ENCODE peak calls at places on chromosomes 7 and 10, in seven cellular contexts. S is pancreas, F is HFF-Myc, W is astrocyte of the spinal cord, R is AG04450, K is lower lobe of right lung, G is heart left ventricle. A is an unnamed sample.

GRCh38 chr7:49714182-49714581 is 59.3 kb upstream of the VWC2 start:
- DNase-seq in S (peak), F (no peak), W (no peak), R (no peak), K (no peak), G (peak), A (no peak)

GRCh38 chr7:132783824-132784223 is 207.6 kb upstream of the PLXNA4 start:
- DNase-seq in S (no peak), F (peak), W (peak), R (peak), K (no peak), G (no peak), A (peak)

GRCh38 chr10:13206546-13207443 is 27.4 kb downstream of the UCMA start:
- DNase-seq in S (no peak), F (peak), W (peak), R (peak), K (no peak), G (no peak), A (peak)

GRCh38 chr10:73779539-73780197 is 2.2 kb upstream of the CHCHD1 start:
- DNase-seq in S (no peak), F (no peak), W (no peak), R (no peak), K (no peak), G (no peak), A (no peak)

GRCh38 chr10:133141963-133142350 is 18.1 kb upstream of the KNDC1 start:
- DNase-seq in S (no peak), F (no peak), W (no peak), R (no peak), K (peak), G (peak), A (no peak)

GRCh38 chr10:89164080-89164479 is 43.0 kb downstream of the CH25H start:
- DNase-seq in S (no peak), F (no peak), W (no peak), R (no peak), K (no peak), G (no peak), A (no peak)

GRCh38 chr10:133537551-133538545 is 10.7 kb downstream of the CYP2E1 start:
- DNase-seq in S (no peak), F (no peak), W (no peak), R (no peak), K (no peak), G (no peak), A (no peak)

GRCh38 chr10:64537112-64537511 is 1015.9 kb downstream of the REEP3 start:
- DNase-seq in S (no peak), F (no peak), W (no peak), R (no peak), K (no peak), G (no peak), A (no peak)

GRCh38 chr7:121286742-121287699 is 41.8 kb upstream of the WNT16 start:
- DNase-seq in S (no peak), F (no peak), W (peak), R (no peak), K (no peak), G (no peak), A (no peak)

GRCh38 chr10:114694735-114695134 is 36.7 kb upstream of the ABLIM1 start:
- DNase-seq in S (no peak), F (no peak), W (no peak), R (no peak), K (no peak), G (no peak), A (no peak)

GRCh38 chr10:122481296-122482056 is 20.1 kb downstream of the HTRA1 start:
- DNase-seq in S (no peak), F (no peak), W (no peak), R (no peak), K (no peak), G (no peak), A (no peak)

GRCh38 chr7:11492307-11492706 is 339.7 kb downstream of the THSD7A start:
- DNase-seq in S (no peak), F (no peak), W (no peak), R (no peak), K (no peak), G (no peak), A (no peak)

GRCh38 chr10:125217986-125218675 is 57.8 kb upstream of the CTBP2 start:
- DNase-seq in S (no peak), F (no peak), W (no peak), R (no peak), K (no peak), G (no peak), A (no peak)

GRCh38 chr7:117872565-117873055 is 631 bp downstream of the CTTNBP2 start:
- DNase-seq in S (peak), F (no peak), W (peak), R (no peak), K (no peak), G (peak), A (no peak)

GRCh38 chr7:147485660-147486210 is 1104.8 kb upstream of the C7orf33 start:
- DNase-seq in S (no peak), F (no peak), W (no peak), R (no peak), K (no peak), G (no peak), A (no peak)

GRCh38 chr10:20059084-20059835 is 243.0 kb downstream of the PLXDC2 start:
- DNase-seq in S (no peak), F (no peak), W (peak), R (no peak), K (no peak), G (no peak), A (peak)

GRCh38 chr10:48509974-48510692 is 94.7 kb downstream of the ARHGAP22 start:
- DNase-seq in S (no peak), F (no peak), W (no peak), R (no peak), K (no peak), G (no peak), A (no peak)

GRCh38 chr7:158443014-158443687 is 144.5 kb downstream of the PTPRN2 start:
- DNase-seq in S (no peak), F (no peak), W (no peak), R (no peak), K (no peak), G (no peak), A (no peak)

GRCh38 chr10:35822316-35822715 is 180.2 kb upstream of the FZD8 start:
- DNase-seq in S (peak), F (peak), W (peak), R (no peak), K (peak), G (peak), A (peak)

GRCh38 chr10:74083304-74083703 is 67.3 kb downstream of the AP3M1 start:
- DNase-seq in S (no peak), F (no peak), W (no peak), R (no peak), K (no peak), G (no peak), A (no peak)

GRCh38 chr7:3897430-3898385 is 596.7 kb downstream of the SDK1 start:
- DNase-seq in S (no peak), F (no peak), W (peak), R (peak), K (no peak), G (no peak), A (peak)

GRCh38 chr7:2760098-2760889 is 72.3 kb downstream of the AMZ1 start:
- DNase-seq in S (no peak), F (no peak), W (peak), R (no peak), K (peak), G (peak), A (no peak)

GRCh38 chr10:99328579-99329237 is 448 bp upstream of the CNNM1 start:
- DNase-seq in S (no peak), F (no peak), W (no peak), R (no peak), K (no peak), G (no peak), A (no peak)

GRCh38 chr10:6647811-6648526 is 67.9 kb upstream of the PRKCQ start:
- DNase-seq in S (peak), F (peak), W (no peak), R (no peak), K (peak), G (no peak), A (no peak)

GRCh38 chr7:70417061-70417655 is 714.8 kb upstream of the GALNT17 start:
- DNase-seq in S (no peak), F (no peak), W (no peak), R (no peak), K (no peak), G (no peak), A (no peak)

GRCh38 chr7:11896663-11897062 is 64.7 kb upstream of the THSD7A start:
- DNase-seq in S (no peak), F (no peak), W (no peak), R (no peak), K (no peak), G (no peak), A (no peak)

GRCh38 chr10:101850747-101851146 is 7.1 kb upstream of the KCNIP2 start:
- DNase-seq in S (no peak), F (no peak), W (no peak), R (no peak), K (no peak), G (no peak), A (no peak)

GRCh38 chr7:40177071-40177470 is 42.3 kb downstream of the SUGCT start:
- DNase-seq in S (no peak), F (no peak), W (no peak), R (no peak), K (no peak), G (no peak), A (no peak)

GRCh38 chr7:2982831-2983230 is 60.8 kb downstream of the CARD11 start:
- DNase-seq in S (no peak), F (no peak), W (no peak), R (no peak), K (no peak), G (no peak), A (no peak)

GRCh38 chr10:24205846-24206245 is 3.1 kb upstream of the KIAA1217 start:
- DNase-seq in S (no peak), F (no peak), W (no peak), R (no peak), K (no peak), G (no peak), A (no peak)

GRCh38 chr7:80357530-80357929 is 154.3 kb downstream of the GNAT3 start:
- DNase-seq in S (no peak), F (no peak), W (no peak), R (no peak), K (no peak), G (no peak), A (peak)

DNA sequence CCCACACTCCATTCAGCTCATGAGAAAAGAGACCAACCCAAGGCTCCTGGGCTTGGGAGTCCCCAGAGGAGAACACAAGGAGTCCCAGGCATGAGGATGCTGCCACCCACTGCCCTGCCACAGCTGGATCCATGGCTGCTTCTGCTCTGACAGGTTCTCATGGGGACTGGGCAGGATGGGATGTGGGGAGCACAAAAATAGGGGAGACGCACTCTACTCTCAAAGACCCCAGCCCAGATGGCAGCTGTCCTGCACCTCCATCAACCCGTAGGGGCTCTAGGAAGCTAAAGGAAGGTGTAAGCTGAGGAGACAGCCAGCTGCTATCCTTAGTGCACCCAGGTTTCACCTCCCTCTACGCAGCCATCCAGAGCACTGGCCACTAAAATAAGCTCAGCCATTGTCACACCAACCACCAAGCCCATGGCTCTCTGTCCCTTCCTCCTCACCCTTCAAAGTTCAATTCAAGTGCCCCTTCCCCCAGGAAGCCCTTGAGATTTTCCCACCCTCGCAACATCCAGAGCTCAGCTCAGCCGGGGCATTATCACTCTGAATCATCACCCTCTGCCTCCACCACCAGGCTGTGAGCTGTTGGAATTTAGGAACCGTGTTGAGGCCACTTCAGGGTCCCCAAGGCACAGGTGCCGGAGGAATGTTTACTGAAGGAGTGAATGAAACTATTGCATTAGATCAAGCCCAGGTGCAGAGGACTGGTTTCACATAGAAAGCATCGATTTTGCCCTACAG is 142.1 kb downstream of the GRID1 start:
- DNase-seq in S (no peak), F (no peak), W (no peak), R (no peak), K (peak), G (peak), A (no peak)
- H3K4me3 ChIP-seq in S (no peak), F (no peak), W (no peak), R (no peak), K (no peak), G (no peak), A (no peak)

GRCh38 chr10:79258894-79259293 is 88.4 kb upstream of the PPIF start:
- DNase-seq in S (no peak), F (no peak), W (no peak), R (no peak), K (no peak), G (no peak), A (no peak)

GRCh38 chr10:79253704-79254103 is 93.6 kb upstream of the PPIF start:
- DNase-seq in S (no peak), F (no peak), W (no peak), R (no peak), K (no peak), G (no peak), A (no peak)

GRCh38 chr10:79255007-79255507 is 92.2 kb upstream of the PPIF start:
- DNase-seq in S (no peak), F (no peak), W (no peak), R (no peak), K (no peak), G (no peak), A (no peak)

GRCh38 chr10:79254333-79255006 is 92.8 kb upstream of the PPIF start:
- DNase-seq in S (no peak), F (no peak), W (no peak), R (no peak), K (no peak), G (no peak), A (no peak)

DNA sequence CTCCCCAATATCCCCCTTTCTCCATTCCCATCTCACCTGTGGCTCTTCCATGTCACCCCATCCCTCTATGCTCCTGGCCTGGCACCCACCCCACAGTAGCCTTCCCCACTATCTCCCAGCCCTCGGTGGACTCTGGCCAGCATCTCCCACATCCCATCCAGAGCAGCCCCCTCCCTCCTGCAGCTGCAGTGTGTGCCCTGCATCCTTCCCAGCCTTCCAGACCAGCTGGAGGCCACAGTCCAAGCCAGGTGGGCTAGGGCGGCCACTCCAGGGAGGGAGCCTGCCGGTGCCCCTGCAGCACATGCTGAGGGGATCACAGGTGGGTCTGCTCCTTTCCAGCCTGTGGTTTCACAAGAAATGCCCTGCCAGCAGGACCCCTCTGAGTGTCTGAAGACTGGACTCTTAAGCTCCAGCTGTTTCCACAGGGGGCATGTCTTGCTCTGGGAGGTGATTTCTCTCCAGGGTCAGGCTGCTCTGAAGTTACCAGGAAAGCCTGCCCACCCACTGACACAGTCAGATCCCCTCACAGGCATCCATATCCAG is 90.9 kb upstream of the PPIF start:
- DNase-seq in S (no peak), F (no peak), W (no peak), R (no peak), K (no peak), G (no peak), A (no peak)
- H3K4me3 ChIP-seq in S (no peak), F (no peak), W (no peak), R (no peak), K (no peak), G (no peak), A (no peak)

GRCh38 chr10:90917968-90918318 is 2.9 kb downstream of the ANKRD1 start:
- DNase-seq in S (no peak), F (no peak), W (no peak), R (no peak), K (no peak), G (no peak), A (no peak)
- H3K4me3 ChIP-seq in S (no peak), F (no peak), W (no peak), R (no peak), K (no peak), G (peak), A (no peak)

DNA sequence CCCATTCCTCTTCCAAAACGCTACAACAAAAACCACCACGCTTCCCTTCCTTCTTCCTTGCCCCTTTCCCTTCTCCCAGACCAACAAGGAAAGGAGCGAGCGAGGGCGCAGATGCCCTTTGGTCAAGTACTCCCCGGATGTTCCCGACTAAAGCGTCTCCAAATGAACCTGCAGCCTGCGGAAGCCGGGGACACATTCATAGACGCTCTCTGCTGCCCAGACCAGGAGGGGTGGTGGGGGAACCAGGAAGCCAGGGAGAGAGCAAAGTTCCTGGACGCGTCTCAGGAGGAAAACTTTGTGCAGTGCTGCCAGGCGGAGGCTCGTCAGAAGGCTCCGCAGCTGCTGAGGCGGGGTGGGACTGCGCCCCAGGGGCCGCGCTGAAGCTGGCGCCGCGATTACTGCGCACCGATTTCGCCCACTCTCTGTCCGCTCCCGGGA is 754 bp downstream of the SEMA3D start:
- DNase-seq in S (no peak), F (peak), W (peak), R (no peak), K (no peak), G (peak), A (peak)
- H3K4me3 ChIP-seq in S (peak), F (peak), W (peak), R (peak), K (peak), G (peak), A (peak)